ENCODE peak calls at places on chromosomes 12 and 14, in four cellular contexts. N is pancreas; P is effector memory CD8-positive, alpha-beta T cell; M is left lobe of liver. E is an unnamed sample.
A peak's percentile ranks its signal among the peaks of the same experiment; 100 is the strongest.

GRCh38 chr12:3803865-3804472 is 51.1 kb upstream of the CRACR2A start:
- ATAC-seq in M (peak; percentile 97), N (peak; percentile 77), P (peak; percentile 72), E (peak; percentile 79)

GRCh38 chr14:21735200-21735599 is 61.6 kb upstream of the OR4E1 start:
- ATAC-seq in M (no peak), N (no peak), P (peak; percentile 21), E (no peak)

GRCh38 chr12:81692008-81692407 is 67.1 kb downstream of the PPFIA2 start:
- ATAC-seq in M (no peak), P (no peak), N (peak; percentile 80), E (no peak)

GRCh38 chr12:78398750-78399149 is 465.8 kb upstream of the SYT1 start:
- ATAC-seq in N (no peak), M (no peak), P (no peak), E (no peak)

GRCh38 chr12:123421314-123421713 is 15.2 kb downstream of the RILPL2 start:
- ATAC-seq in N (no peak), P (no peak), M (no peak), E (no peak)

GRCh38 chr12:26874501-26875296 is 41.7 kb upstream of the ITPR2 start:
- ATAC-seq in P (no peak), N (no peak), M (no peak), E (no peak)

GRCh38 chr12:24875014-24875413 is 73.9 kb downstream of the BCAT1 start:
- ATAC-seq in M (no peak), N (no peak), P (no peak), E (no peak)

GRCh38 chr12:86249856-86250255 is 6.3 kb downstream of the MGAT4C start:
- ATAC-seq in N (no peak), P (no peak), M (no peak), E (no peak)

GRCh38 chr14:71659165-71659564 is 273.1 kb upstream of the RGS6 start:
- ATAC-seq in M (no peak), N (no peak), P (peak; percentile 48), E (no peak)

GRCh38 chr14:78363008-78363407 is 192.8 kb downstream of the NRXN3 start:
- ATAC-seq in M (no peak), P (no peak), N (no peak), E (no peak)

GRCh38 chr14:34766060-34766459 is 51.7 kb upstream of the CFL2 start:
- ATAC-seq in P (no peak), M (no peak), N (no peak), E (no peak)

GRCh38 chr14:75609606-75610476 is 31.4 kb downstream of the FLVCR2 start:
- ATAC-seq in M (peak; percentile 33), P (no peak), N (no peak), E (no peak)

GRCh38 chr14:22518073-22518472 is 71.0 kb downstream of the DAD1 start:
- ATAC-seq in P (peak; percentile 46), M (no peak), N (no peak), E (peak; percentile 3)

GRCh38 chr14:69993326-69993725 is 114.1 kb downstream of the SMOC1 start:
- ATAC-seq in P (no peak), M (no peak), N (no peak), E (no peak)

GRCh38 chr12:47396902-47397663 is 308.7 kb downstream of the RPAP3 start:
- ATAC-seq in P (peak; percentile 29), N (no peak), M (peak; percentile 67), E (peak; percentile 65)

GRCh38 chr14:97138801-97139200 is 341.6 kb downstream of the VRK1 start:
- ATAC-seq in P (no peak), N (no peak), M (no peak), E (no peak)

GRCh38 chr14:55976619-55977018 is 141.6 kb upstream of the PELI2 start:
- ATAC-seq in N (peak; percentile 73), M (no peak), P (no peak), E (no peak)

GRCh38 chr12:105369014-105369413 is 38.5 kb downstream of the C12orf75 start:
- ATAC-seq in M (no peak), N (no peak), P (no peak), E (peak; percentile 49)

GRCh38 chr12:49543914-49544815 is 5.3 kb downstream of the KCNH3 start:
- ATAC-seq in P (no peak), N (no peak), M (no peak), E (no peak)

GRCh38 chr12:117118838-117119591 is 19.8 kb upstream of the TESC start:
- ATAC-seq in P (no peak), M (no peak), N (no peak), E (no peak)

GRCh38 chr14:80403036-80403435 is 191.7 kb upstream of the DIO2 start:
- ATAC-seq in M (no peak), N (no peak), P (no peak), E (peak; percentile 84)

GRCh38 chr14:59229653-59230406 is 41.4 kb downstream of the DAAM1 start:
- ATAC-seq in M (no peak), N (no peak), P (no peak), E (no peak)

GRCh38 chr14:88473791-88474190 is 81.0 kb downstream of the PTPN21 start:
- ATAC-seq in N (no peak), P (no peak), M (no peak), E (no peak)

GRCh38 chr14:52553002-52553670 is 500 bp downstream of the GPR137C start:
- ATAC-seq in P (peak; percentile 34), M (peak; percentile 33), N (peak; percentile 16), E (peak; percentile 29)

GRCh38 chr14:74988993-74989392 is 13.7 kb upstream of the EIF2B2 start:
- ATAC-seq in M (no peak), N (no peak), P (no peak), E (no peak)

GRCh38 chr12:91931110-91931509 is 214.5 kb downstream of the BTG1 start:
- ATAC-seq in M (peak; percentile 64), P (no peak), N (peak; percentile 88), E (peak; percentile 97)

GRCh38 chr14:38705220-38705619 is 397.8 kb downstream of the SEC23A start:
- ATAC-seq in N (no peak), P (no peak), M (no peak), E (no peak)

GRCh38 chr12:117857632-117858274 is 111.0 kb downstream of the KSR2 start:
- ATAC-seq in M (peak; percentile 75), N (peak; percentile 60), P (peak; percentile 42), E (peak; percentile 50)

GRCh38 chr14:80325688-80326087 is 114.4 kb upstream of the DIO2 start:
- ATAC-seq in M (no peak), P (no peak), N (peak; percentile 36), E (no peak)

GRCh38 chr12:903055-903454 is 46.4 kb downstream of the RAD52 start:
- ATAC-seq in N (no peak), P (no peak), M (peak; percentile 73), E (no peak)

GRCh38 chr14:63926641-63927040 is 73.8 kb downstream of the SYNE2 start:
- ATAC-seq in P (no peak), M (no peak), N (no peak), E (no peak)

GRCh38 chr12:50234347-50234746 is 49.0 kb downstream of the LIMA1 start:
- ATAC-seq in N (no peak), M (no peak), P (no peak), E (peak; percentile 100)

GRCh38 chr14:80116157-80116556 is 95.1 kb downstream of the DIO2 start:
- ATAC-seq in P (no peak), M (no peak), N (no peak), E (no peak)

GRCh38 chr14:22836301-22837058 is at the start of gene MMP14:
- ATAC-seq in N (peak; percentile 75), M (peak; percentile 81), P (no peak), E (peak; percentile 47)

GRCh38 chr14:77043984-77044485 is 15.5 kb upstream of the IRF2BPL start:
- ATAC-seq in P (no peak), M (no peak), N (no peak), E (no peak)